ENCODE peak calls at places on chromosomes 3 and 15, in nine cellular contexts. One of them, this sample, is unnamed.

GRCh38 chr3:51686512-51687215 is 15.6 kb downstream of the TEX264 start:
- DNase-seq in GM12878: peak
- DNase-seq in fibroblast of lung: no peak
- DNase-seq in IMR-90: peak
- DNase-seq in neuronal stem cell: no peak
- DNase-seq in keratinocyte: peak
- DNase-seq in hepatocyte: no peak
- DNase-seq in MM.1S: peak
- DNase-seq in K562: peak
- DNase-seq in this sample: no peak

GRCh38 chr15:31347067-31347975 is 20.7 kb downstream of the KLF13 start:
- DNase-seq in GM12878: no peak
- DNase-seq in fibroblast of lung: no peak
- DNase-seq in IMR-90: no peak
- DNase-seq in neuronal stem cell: no peak
- DNase-seq in keratinocyte: no peak
- DNase-seq in hepatocyte: no peak
- DNase-seq in MM.1S: no peak
- DNase-seq in K562: no peak
- DNase-seq in this sample: no peak

GRCh38 chr3:173753593-173753992 is 356.0 kb downstream of the NLGN1 start:
- DNase-seq in GM12878: no peak
- DNase-seq in fibroblast of lung: no peak
- DNase-seq in IMR-90: no peak
- DNase-seq in neuronal stem cell: no peak
- DNase-seq in keratinocyte: no peak
- DNase-seq in hepatocyte: no peak
- DNase-seq in MM.1S: no peak
- DNase-seq in K562: no peak
- DNase-seq in this sample: no peak

GRCh38 chr3:39541917-39542329 is 74.4 kb downstream of the MOBP start:
- DNase-seq in GM12878: no peak
- DNase-seq in fibroblast of lung: peak
- DNase-seq in IMR-90: peak
- DNase-seq in neuronal stem cell: peak
- DNase-seq in keratinocyte: no peak
- DNase-seq in hepatocyte: peak
- DNase-seq in MM.1S: peak
- DNase-seq in K562: peak
- DNase-seq in this sample: no peak

GRCh38 chr15:45307230-45307924 is 55.3 kb downstream of the SLC28A2 start:
- DNase-seq in GM12878: peak
- DNase-seq in fibroblast of lung: peak
- DNase-seq in IMR-90: peak
- DNase-seq in neuronal stem cell: no peak
- DNase-seq in keratinocyte: no peak
- DNase-seq in hepatocyte: peak
- DNase-seq in MM.1S: peak
- DNase-seq in K562: peak
- DNase-seq in this sample: peak

GRCh38 chr3:160485931-160486330 is 36.3 kb upstream of the TRIM59 start:
- DNase-seq in GM12878: no peak
- DNase-seq in fibroblast of lung: no peak
- DNase-seq in IMR-90: no peak
- DNase-seq in neuronal stem cell: no peak
- DNase-seq in keratinocyte: no peak
- DNase-seq in hepatocyte: no peak
- DNase-seq in MM.1S: no peak
- DNase-seq in K562: no peak
- DNase-seq in this sample: no peak

GRCh38 chr15:73946046-73946678 is 19.9 kb downstream of the LOXL1 start:
- DNase-seq in GM12878: no peak
- DNase-seq in fibroblast of lung: no peak
- DNase-seq in IMR-90: no peak
- DNase-seq in neuronal stem cell: no peak
- DNase-seq in keratinocyte: no peak
- DNase-seq in hepatocyte: no peak
- DNase-seq in MM.1S: no peak
- DNase-seq in K562: no peak
- DNase-seq in this sample: no peak

GRCh38 chr15:48355377-48355776 is 24.1 kb downstream of the DUT start:
- DNase-seq in GM12878: no peak
- DNase-seq in fibroblast of lung: peak
- DNase-seq in IMR-90: peak
- DNase-seq in neuronal stem cell: no peak
- DNase-seq in keratinocyte: no peak
- DNase-seq in hepatocyte: peak
- DNase-seq in MM.1S: peak
- DNase-seq in K562: no peak
- DNase-seq in this sample: no peak

GRCh38 chr3:193729601-193730000 is 136.6 kb downstream of the OPA1 start:
- DNase-seq in GM12878: no peak
- DNase-seq in fibroblast of lung: no peak
- DNase-seq in IMR-90: no peak
- DNase-seq in neuronal stem cell: no peak
- DNase-seq in keratinocyte: no peak
- DNase-seq in hepatocyte: no peak
- DNase-seq in MM.1S: no peak
- DNase-seq in K562: no peak
- DNase-seq in this sample: no peak

GRCh38 chr3:193727089-193727488 is 134.1 kb downstream of the OPA1 start:
- DNase-seq in GM12878: no peak
- DNase-seq in fibroblast of lung: no peak
- DNase-seq in IMR-90: no peak
- DNase-seq in neuronal stem cell: no peak
- DNase-seq in keratinocyte: no peak
- DNase-seq in hepatocyte: no peak
- DNase-seq in MM.1S: no peak
- DNase-seq in K562: peak
- DNase-seq in this sample: no peak

GRCh38 chr3:193730498-193730897 is 137.5 kb downstream of the OPA1 start:
- DNase-seq in GM12878: no peak
- DNase-seq in fibroblast of lung: no peak
- DNase-seq in IMR-90: no peak
- DNase-seq in neuronal stem cell: no peak
- DNase-seq in keratinocyte: no peak
- DNase-seq in hepatocyte: no peak
- DNase-seq in MM.1S: no peak
- DNase-seq in K562: no peak
- DNase-seq in this sample: no peak

GRCh38 chr3:193729088-193729465 is 136.1 kb downstream of the OPA1 start:
- DNase-seq in GM12878: no peak
- DNase-seq in fibroblast of lung: no peak
- DNase-seq in IMR-90: no peak
- DNase-seq in neuronal stem cell: no peak
- DNase-seq in keratinocyte: no peak
- DNase-seq in hepatocyte: no peak
- DNase-seq in MM.1S: no peak
- DNase-seq in K562: no peak
- DNase-seq in this sample: no peak

DNA sequence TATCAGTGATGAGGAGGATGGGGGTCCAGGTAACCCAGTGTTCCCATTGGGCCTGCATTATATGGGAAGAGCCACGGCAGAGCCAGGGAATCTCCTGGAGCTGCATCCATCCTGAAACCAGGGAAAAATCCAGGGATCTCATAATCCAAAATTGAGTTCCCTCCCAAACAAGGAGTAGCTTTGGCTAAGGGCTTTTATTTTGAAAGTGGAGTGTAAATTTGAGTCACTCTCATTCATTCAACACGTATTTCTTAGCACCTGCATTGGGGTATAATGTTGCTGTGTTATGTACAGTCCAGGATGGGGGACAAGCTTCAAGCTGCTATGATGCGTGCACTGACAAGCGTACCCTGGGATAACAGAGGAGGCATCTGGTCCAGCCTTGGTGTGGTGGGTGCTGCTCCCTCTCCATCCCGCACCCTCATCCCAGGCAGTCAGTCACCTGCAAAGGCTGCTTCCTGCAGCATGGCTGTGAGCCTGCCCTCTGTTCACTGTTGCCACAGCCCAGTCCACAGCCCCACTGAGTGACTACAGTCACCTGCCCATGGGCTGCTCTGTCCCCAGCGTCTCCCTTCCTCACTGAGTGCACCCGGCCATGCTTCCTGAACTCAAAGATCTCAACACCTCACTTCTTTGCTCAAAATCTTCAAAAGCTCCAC is 135.6 kb downstream of the OPA1 start:
- DNase-seq in GM12878: no peak
- DNase-seq in fibroblast of lung: no peak
- DNase-seq in IMR-90: no peak
- DNase-seq in neuronal stem cell: no peak
- DNase-seq in keratinocyte: no peak
- DNase-seq in hepatocyte: no peak
- DNase-seq in MM.1S: no peak
- DNase-seq in K562: no peak
- DNase-seq in this sample: no peak
- H2AFZ ChIP-seq in GM12878: no peak
- H2AFZ ChIP-seq in fibroblast of lung: no peak
- H2AFZ ChIP-seq in IMR-90: no peak
- H2AFZ ChIP-seq in neuronal stem cell: no peak
- H2AFZ ChIP-seq in keratinocyte: no peak
- H2AFZ ChIP-seq in hepatocyte: no peak
- H2AFZ ChIP-seq in MM.1S: no peak
- H2AFZ ChIP-seq in K562: no peak
- H2AFZ ChIP-seq in this sample: no peak

GRCh38 chr15:99733268-99734039 is at the start of gene LYSMD4:
- DNase-seq in GM12878: peak
- DNase-seq in fibroblast of lung: peak
- DNase-seq in IMR-90: peak
- DNase-seq in neuronal stem cell: peak
- DNase-seq in keratinocyte: peak
- DNase-seq in hepatocyte: peak
- DNase-seq in MM.1S: peak
- DNase-seq in K562: peak
- DNase-seq in this sample: peak

GRCh38 chr15:99732711-99733267 is 448 bp downstream of the LYSMD4 start:
- DNase-seq in GM12878: no peak
- DNase-seq in fibroblast of lung: no peak
- DNase-seq in IMR-90: no peak
- DNase-seq in neuronal stem cell: no peak
- DNase-seq in keratinocyte: no peak
- DNase-seq in hepatocyte: peak
- DNase-seq in MM.1S: peak
- DNase-seq in K562: peak
- DNase-seq in this sample: no peak

GRCh38 chr15:99731336-99732267 is 1.6 kb downstream of the LYSMD4 start:
- DNase-seq in GM12878: no peak
- DNase-seq in fibroblast of lung: no peak
- DNase-seq in IMR-90: no peak
- DNase-seq in neuronal stem cell: no peak
- DNase-seq in keratinocyte: no peak
- DNase-seq in hepatocyte: no peak
- DNase-seq in MM.1S: no peak
- DNase-seq in K562: no peak
- DNase-seq in this sample: no peak

GRCh38 chr15:99734575-99734974 is 1.3 kb upstream of the LYSMD4 start:
- DNase-seq in GM12878: no peak
- DNase-seq in fibroblast of lung: no peak
- DNase-seq in IMR-90: no peak
- DNase-seq in neuronal stem cell: no peak
- DNase-seq in keratinocyte: no peak
- DNase-seq in hepatocyte: no peak
- DNase-seq in MM.1S: no peak
- DNase-seq in K562: no peak
- DNase-seq in this sample: no peak

DNA sequence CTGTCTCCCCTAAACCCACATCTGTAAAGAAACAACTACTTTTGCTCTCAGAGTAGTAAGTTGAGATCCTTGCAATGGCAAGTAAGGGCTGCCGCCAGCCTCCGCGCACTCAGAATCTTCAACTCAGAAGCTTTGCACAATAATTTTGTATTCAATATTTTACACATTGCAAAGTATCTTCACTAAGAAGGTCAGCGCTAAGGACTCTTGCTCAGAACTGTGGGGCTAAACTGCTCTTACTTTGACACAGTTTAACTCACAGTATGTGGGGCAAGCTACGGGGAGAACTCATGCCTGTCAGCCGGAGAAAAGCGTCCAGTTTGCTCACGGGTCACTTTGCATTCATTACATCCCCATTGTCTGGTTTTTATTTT is 982 bp downstream of the LYSMD4 start:
- DNase-seq in GM12878: no peak
- DNase-seq in fibroblast of lung: peak
- DNase-seq in IMR-90: peak
- DNase-seq in neuronal stem cell: no peak
- DNase-seq in keratinocyte: no peak
- DNase-seq in hepatocyte: peak
- DNase-seq in MM.1S: no peak
- DNase-seq in K562: no peak
- DNase-seq in this sample: no peak
- H2AFZ ChIP-seq in GM12878: no peak
- H2AFZ ChIP-seq in fibroblast of lung: peak
- H2AFZ ChIP-seq in IMR-90: peak
- H2AFZ ChIP-seq in neuronal stem cell: peak
- H2AFZ ChIP-seq in keratinocyte: peak
- H2AFZ ChIP-seq in hepatocyte: peak
- H2AFZ ChIP-seq in MM.1S: no peak
- H2AFZ ChIP-seq in K562: no peak
- H2AFZ ChIP-seq in this sample: peak

DNA sequence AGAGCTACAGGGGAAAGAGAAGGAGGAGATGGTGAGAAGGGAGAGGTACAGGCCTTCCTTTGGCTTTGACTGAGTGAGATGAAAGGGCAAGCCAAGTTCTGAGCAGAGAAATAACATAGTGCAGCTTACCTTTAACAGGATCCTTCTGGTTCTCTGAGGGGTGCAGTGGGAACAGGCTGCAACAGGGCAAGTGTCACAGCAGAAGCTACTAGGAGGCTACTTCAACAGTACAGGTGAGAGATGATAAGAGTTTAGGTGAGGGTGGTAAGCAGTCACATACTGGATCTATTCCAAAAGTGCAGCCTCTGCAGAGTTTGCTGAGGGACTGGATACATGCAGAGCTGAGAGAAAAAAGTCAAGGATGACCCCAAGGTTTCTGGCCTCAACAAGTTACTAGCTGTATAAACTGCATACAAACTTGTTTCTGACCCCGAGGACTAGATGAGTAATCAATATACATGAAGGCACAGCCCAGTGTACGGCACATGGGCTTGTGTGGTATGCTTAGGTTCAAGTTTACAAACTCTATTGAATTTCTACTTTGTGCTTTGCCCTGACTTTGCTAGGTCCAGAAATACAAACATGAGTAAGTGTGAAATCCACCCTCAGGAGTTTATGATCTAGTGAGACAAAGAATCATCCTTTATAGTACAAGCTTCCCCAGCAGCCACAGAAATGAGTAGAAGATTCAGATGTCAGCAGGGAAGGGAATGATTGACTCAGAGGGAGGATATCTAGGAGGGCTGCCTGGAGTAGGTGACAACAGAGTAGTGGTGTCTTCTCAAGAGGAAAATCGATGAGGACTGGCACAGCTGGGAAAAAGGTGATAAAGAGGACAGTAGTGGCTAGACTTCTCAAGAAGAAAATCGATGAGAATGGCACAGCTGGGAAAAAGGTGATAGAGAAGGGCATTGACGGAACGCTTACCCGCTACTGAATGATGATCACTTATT is 78.2 kb upstream of the TJP1 start:
- DNase-seq in GM12878: no peak
- DNase-seq in fibroblast of lung: no peak
- DNase-seq in IMR-90: no peak
- DNase-seq in neuronal stem cell: no peak
- DNase-seq in keratinocyte: no peak
- DNase-seq in hepatocyte: no peak
- DNase-seq in MM.1S: no peak
- DNase-seq in K562: no peak
- DNase-seq in this sample: no peak
- H2AFZ ChIP-seq in GM12878: no peak
- H2AFZ ChIP-seq in fibroblast of lung: no peak
- H2AFZ ChIP-seq in IMR-90: no peak
- H2AFZ ChIP-seq in neuronal stem cell: no peak
- H2AFZ ChIP-seq in keratinocyte: no peak
- H2AFZ ChIP-seq in hepatocyte: no peak
- H2AFZ ChIP-seq in MM.1S: no peak
- H2AFZ ChIP-seq in K562: no peak
- H2AFZ ChIP-seq in this sample: no peak

DNA sequence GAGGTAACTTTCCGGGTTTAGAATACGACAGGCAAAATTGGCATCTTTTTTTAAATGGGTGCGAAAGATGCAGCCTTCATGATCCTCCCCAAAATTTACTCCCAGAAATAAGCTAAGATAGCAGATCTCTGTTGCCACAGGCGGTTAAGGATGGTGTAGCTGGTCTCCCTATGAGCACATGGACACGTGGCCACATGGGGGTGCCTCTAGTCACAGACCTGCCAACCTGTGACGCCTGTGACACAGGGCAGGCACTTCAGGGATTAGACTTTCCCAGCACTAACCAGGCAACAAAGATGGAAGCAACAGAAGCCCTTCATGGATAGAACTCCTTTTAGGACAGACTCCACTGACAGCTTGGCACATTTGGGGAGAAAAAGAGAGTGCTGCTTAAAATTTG is 320.3 kb downstream of the THSD4 start:
- DNase-seq in GM12878: no peak
- DNase-seq in fibroblast of lung: no peak
- DNase-seq in IMR-90: no peak
- DNase-seq in neuronal stem cell: no peak
- DNase-seq in keratinocyte: no peak
- DNase-seq in hepatocyte: no peak
- DNase-seq in MM.1S: no peak
- DNase-seq in K562: peak
- DNase-seq in this sample: no peak
- H2AFZ ChIP-seq in GM12878: no peak
- H2AFZ ChIP-seq in fibroblast of lung: no peak
- H2AFZ ChIP-seq in IMR-90: no peak
- H2AFZ ChIP-seq in neuronal stem cell: no peak
- H2AFZ ChIP-seq in keratinocyte: no peak
- H2AFZ ChIP-seq in hepatocyte: no peak
- H2AFZ ChIP-seq in MM.1S: no peak
- H2AFZ ChIP-seq in K562: no peak
- H2AFZ ChIP-seq in this sample: no peak